ENCODE peak calls at places on chromosomes 13 and 19, in nine cellular contexts. One of them, this sample, is unnamed.

GRCh38 chr13:26759156-26759906 is 1.3 kb downstream of the GPR12 start:
- DNase-seq in cardiac fibroblast: no peak
- DNase-seq in uterus: no peak
- DNase-seq in AG09309: no peak
- DNase-seq in fibroblast of lung: no peak
- DNase-seq in foreskin fibroblast: no peak
- DNase-seq in kidney: no peak
- DNase-seq in stomach: no peak
- DNase-seq in heart left ventricle: no peak
- DNase-seq in this sample: no peak

GRCh38 chr19:40809358-40810086 is 10.5 kb downstream of the EGLN2 start:
- DNase-seq in fibroblast of lung: no peak
- DNase-seq in kidney: peak
- DNase-seq in uterus: peak
- DNase-seq in AG09309: no peak
- DNase-seq in foreskin fibroblast: no peak
- DNase-seq in heart left ventricle: no peak
- DNase-seq in cardiac fibroblast: no peak
- DNase-seq in stomach: no peak
- DNase-seq in this sample: no peak

GRCh38 chr19:5480427-5480836 is 25.2 kb downstream of the ZNRF4 start:
- DNase-seq in fibroblast of lung: peak
- DNase-seq in foreskin fibroblast: no peak
- DNase-seq in cardiac fibroblast: peak
- DNase-seq in stomach: peak
- DNase-seq in kidney: no peak
- DNase-seq in uterus: no peak
- DNase-seq in AG09309: no peak
- DNase-seq in heart left ventricle: no peak
- DNase-seq in this sample: peak

GRCh38 chr19:48969276-48970138 is 4.4 kb downstream of the FTL start:
- DNase-seq in fibroblast of lung: no peak
- DNase-seq in foreskin fibroblast: no peak
- DNase-seq in stomach: no peak
- DNase-seq in heart left ventricle: no peak
- DNase-seq in AG09309: no peak
- DNase-seq in cardiac fibroblast: no peak
- DNase-seq in kidney: peak
- DNase-seq in uterus: no peak
- DNase-seq in this sample: no peak

GRCh38 chr13:32272021-32272695 is 43.0 kb downstream of the ZAR1L start:
- DNase-seq in cardiac fibroblast: peak
- DNase-seq in stomach: no peak
- DNase-seq in AG09309: no peak
- DNase-seq in foreskin fibroblast: no peak
- DNase-seq in kidney: no peak
- DNase-seq in heart left ventricle: no peak
- DNase-seq in uterus: no peak
- DNase-seq in fibroblast of lung: no peak
- DNase-seq in this sample: no peak

GRCh38 chr13:112985803-112986408 is 16.9 kb downstream of the MCF2L start:
- DNase-seq in kidney: no peak
- DNase-seq in stomach: no peak
- DNase-seq in uterus: no peak
- DNase-seq in AG09309: no peak
- DNase-seq in cardiac fibroblast: no peak
- DNase-seq in heart left ventricle: no peak
- DNase-seq in fibroblast of lung: no peak
- DNase-seq in foreskin fibroblast: no peak
- DNase-seq in this sample: no peak

GRCh38 chr13:49935171-49936084 is 712 bp downstream of the SPRYD7 start:
- DNase-seq in cardiac fibroblast: peak
- DNase-seq in fibroblast of lung: peak
- DNase-seq in heart left ventricle: peak
- DNase-seq in foreskin fibroblast: peak
- DNase-seq in uterus: no peak
- DNase-seq in kidney: no peak
- DNase-seq in stomach: peak
- DNase-seq in AG09309: no peak
- DNase-seq in this sample: peak

GRCh38 chr13:101473458-101473857 is 21.0 kb downstream of the ITGBL1 start:
- DNase-seq in heart left ventricle: no peak
- DNase-seq in uterus: no peak
- DNase-seq in AG09309: no peak
- DNase-seq in cardiac fibroblast: peak
- DNase-seq in fibroblast of lung: peak
- DNase-seq in foreskin fibroblast: peak
- DNase-seq in kidney: no peak
- DNase-seq in stomach: no peak
- DNase-seq in this sample: no peak

GRCh38 chr19:34274827-34275625 is 20.7 kb downstream of the GARRE1 start:
- DNase-seq in fibroblast of lung: peak
- DNase-seq in foreskin fibroblast: peak
- DNase-seq in AG09309: peak
- DNase-seq in kidney: no peak
- DNase-seq in cardiac fibroblast: peak
- DNase-seq in heart left ventricle: no peak
- DNase-seq in stomach: no peak
- DNase-seq in uterus: no peak
- DNase-seq in this sample: no peak

GRCh38 chr19:35231956-35232746 is 3.6 kb upstream of the FAM187B start:
- DNase-seq in fibroblast of lung: no peak
- DNase-seq in cardiac fibroblast: no peak
- DNase-seq in foreskin fibroblast: no peak
- DNase-seq in heart left ventricle: no peak
- DNase-seq in AG09309: no peak
- DNase-seq in uterus: no peak
- DNase-seq in kidney: peak
- DNase-seq in stomach: no peak
- DNase-seq in this sample: no peak

GRCh38 chr19:52231154-52231565 is 38.2 kb upstream of the ZNF766 start:
- DNase-seq in kidney: no peak
- DNase-seq in fibroblast of lung: no peak
- DNase-seq in uterus: no peak
- DNase-seq in stomach: no peak
- DNase-seq in AG09309: no peak
- DNase-seq in heart left ventricle: no peak
- DNase-seq in foreskin fibroblast: no peak
- DNase-seq in cardiac fibroblast: peak
- DNase-seq in this sample: no peak

GRCh38 chr13:33275916-33276315 is 9.6 kb downstream of the STARD13 start:
- DNase-seq in kidney: no peak
- DNase-seq in cardiac fibroblast: no peak
- DNase-seq in heart left ventricle: no peak
- DNase-seq in AG09309: no peak
- DNase-seq in stomach: no peak
- DNase-seq in fibroblast of lung: no peak
- DNase-seq in foreskin fibroblast: no peak
- DNase-seq in uterus: no peak
- DNase-seq in this sample: no peak

GRCh38 chr13:98171806-98172569 is 5.1 kb downstream of the RNF113B start:
- DNase-seq in cardiac fibroblast: peak
- DNase-seq in kidney: peak
- DNase-seq in stomach: peak
- DNase-seq in foreskin fibroblast: no peak
- DNase-seq in uterus: no peak
- DNase-seq in fibroblast of lung: peak
- DNase-seq in heart left ventricle: peak
- DNase-seq in AG09309: no peak
- DNase-seq in this sample: no peak

GRCh38 chr13:39952244-39953233 is 297.1 kb downstream of the COG6 start:
- DNase-seq in uterus: peak
- DNase-seq in stomach: no peak
- DNase-seq in kidney: no peak
- DNase-seq in fibroblast of lung: peak
- DNase-seq in heart left ventricle: no peak
- DNase-seq in foreskin fibroblast: no peak
- DNase-seq in cardiac fibroblast: peak
- DNase-seq in AG09309: no peak
- DNase-seq in this sample: no peak

GRCh38 chr13:37163626-37164365 is 58.3 kb upstream of the CSNK1A1L start:
- DNase-seq in fibroblast of lung: peak
- DNase-seq in kidney: no peak
- DNase-seq in AG09309: no peak
- DNase-seq in heart left ventricle: no peak
- DNase-seq in cardiac fibroblast: no peak
- DNase-seq in foreskin fibroblast: no peak
- DNase-seq in uterus: no peak
- DNase-seq in stomach: no peak
- DNase-seq in this sample: no peak

GRCh38 chr19:40599331-40600085 is 1.7 kb upstream of the LTBP4 start:
- DNase-seq in foreskin fibroblast: no peak
- DNase-seq in AG09309: no peak
- DNase-seq in heart left ventricle: no peak
- DNase-seq in stomach: no peak
- DNase-seq in fibroblast of lung: peak
- DNase-seq in uterus: peak
- DNase-seq in kidney: peak
- DNase-seq in cardiac fibroblast: no peak
- DNase-seq in this sample: no peak

GRCh38 chr13:59906413-59907027 is 257.2 kb downstream of the DIAPH3 start:
- DNase-seq in foreskin fibroblast: peak
- DNase-seq in fibroblast of lung: peak
- DNase-seq in stomach: no peak
- DNase-seq in kidney: no peak
- DNase-seq in uterus: no peak
- DNase-seq in cardiac fibroblast: peak
- DNase-seq in AG09309: peak
- DNase-seq in heart left ventricle: no peak
- DNase-seq in this sample: peak

GRCh38 chr13:77928909-77929308 is 10.3 kb upstream of the EDNRB start:
- DNase-seq in fibroblast of lung: no peak
- DNase-seq in heart left ventricle: no peak
- DNase-seq in uterus: no peak
- DNase-seq in kidney: no peak
- DNase-seq in foreskin fibroblast: no peak
- DNase-seq in cardiac fibroblast: peak
- DNase-seq in AG09309: no peak
- DNase-seq in stomach: no peak
- DNase-seq in this sample: peak

GRCh38 chr19:45401815-45402468 is 2.9 kb downstream of the PPP1R13L start:
- DNase-seq in stomach: no peak
- DNase-seq in cardiac fibroblast: no peak
- DNase-seq in foreskin fibroblast: no peak
- DNase-seq in uterus: no peak
- DNase-seq in kidney: no peak
- DNase-seq in AG09309: no peak
- DNase-seq in fibroblast of lung: no peak
- DNase-seq in heart left ventricle: no peak
- DNase-seq in this sample: no peak

GRCh38 chr19:982567-983170 is 1.5 kb upstream of the WDR18 start:
- DNase-seq in AG09309: no peak
- DNase-seq in heart left ventricle: peak
- DNase-seq in stomach: peak
- DNase-seq in cardiac fibroblast: peak
- DNase-seq in fibroblast of lung: peak
- DNase-seq in foreskin fibroblast: peak
- DNase-seq in kidney: peak
- DNase-seq in uterus: peak
- DNase-seq in this sample: peak

DNA sequence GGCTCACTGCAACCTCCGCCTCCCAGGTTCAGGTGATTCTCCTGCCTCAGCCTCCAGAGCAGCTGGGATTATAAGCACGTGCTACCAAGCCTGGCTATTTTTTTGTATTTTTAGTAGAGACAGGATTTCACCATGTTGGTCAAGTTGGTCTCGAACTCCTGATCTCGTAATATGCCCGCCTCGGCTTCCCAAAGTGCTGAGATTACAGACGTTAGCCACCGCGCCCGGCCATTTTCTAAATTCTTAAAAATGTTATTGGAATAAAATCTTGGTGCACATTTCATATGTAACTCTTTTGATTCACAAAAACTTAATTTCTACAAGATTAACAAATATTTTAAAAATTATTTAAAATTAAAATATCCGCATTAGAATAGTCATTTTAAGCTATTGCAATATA is 1480.3 kb upstream of the SPRY2 start:
- DNase-seq in kidney: no peak
- DNase-seq in uterus: no peak
- DNase-seq in fibroblast of lung: no peak
- DNase-seq in foreskin fibroblast: no peak
- DNase-seq in stomach: no peak
- DNase-seq in cardiac fibroblast: no peak
- DNase-seq in heart left ventricle: no peak
- DNase-seq in AG09309: no peak
- DNase-seq in this sample: no peak
- TF ChIP-seq CTCF in kidney: no peak
- TF ChIP-seq CTCF in uterus: no peak
- TF ChIP-seq CTCF in fibroblast of lung: no peak
- TF ChIP-seq CTCF in foreskin fibroblast: no peak
- TF ChIP-seq CTCF in stomach: no peak
- TF ChIP-seq CTCF in cardiac fibroblast: no peak
- TF ChIP-seq CTCF in heart left ventricle: no peak
- TF ChIP-seq CTCF in AG09309: no peak
- TF ChIP-seq CTCF in this sample: no peak

GRCh38 chr13:84844473-84844872 is 954.7 kb downstream of the SLITRK6 start:
- DNase-seq in cardiac fibroblast: no peak
- DNase-seq in foreskin fibroblast: no peak
- DNase-seq in AG09309: no peak
- DNase-seq in heart left ventricle: no peak
- DNase-seq in fibroblast of lung: peak
- DNase-seq in uterus: no peak
- DNase-seq in stomach: no peak
- DNase-seq in kidney: no peak
- DNase-seq in this sample: no peak
- TF ChIP-seq CTCF in cardiac fibroblast: no peak
- TF ChIP-seq CTCF in foreskin fibroblast: peak
- TF ChIP-seq CTCF in AG09309: peak
- TF ChIP-seq CTCF in heart left ventricle: no peak
- TF ChIP-seq CTCF in fibroblast of lung: peak
- TF ChIP-seq CTCF in uterus: no peak
- TF ChIP-seq CTCF in stomach: no peak
- TF ChIP-seq CTCF in kidney: no peak
- TF ChIP-seq CTCF in this sample: no peak

DNA sequence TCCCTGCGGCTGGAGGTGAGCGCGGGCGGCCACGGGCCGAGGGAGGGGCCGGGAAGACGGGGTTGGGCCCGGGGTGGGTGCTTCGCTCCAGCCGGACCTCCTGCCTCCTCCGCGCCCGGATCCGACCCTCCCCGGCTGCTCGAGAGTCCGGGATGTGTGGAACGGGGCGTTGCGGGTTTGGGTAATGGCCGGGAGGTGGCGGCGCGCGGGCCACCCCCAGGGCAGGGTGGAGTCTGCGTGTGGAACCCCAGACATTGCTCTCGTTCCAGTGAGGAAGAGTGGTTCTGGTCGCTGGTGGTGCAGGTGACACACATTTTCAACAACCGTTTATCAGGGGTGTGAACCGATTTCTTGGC is 38.8 kb downstream of the ARHGEF7 start:
- DNase-seq in uterus: no peak
- DNase-seq in fibroblast of lung: no peak
- DNase-seq in AG09309: no peak
- DNase-seq in foreskin fibroblast: peak
- DNase-seq in kidney: no peak
- DNase-seq in cardiac fibroblast: peak
- DNase-seq in stomach: no peak
- DNase-seq in heart left ventricle: no peak
- DNase-seq in this sample: peak
- TF ChIP-seq CTCF in uterus: no peak
- TF ChIP-seq CTCF in fibroblast of lung: no peak
- TF ChIP-seq CTCF in AG09309: no peak
- TF ChIP-seq CTCF in foreskin fibroblast: peak
- TF ChIP-seq CTCF in kidney: no peak
- TF ChIP-seq CTCF in cardiac fibroblast: peak
- TF ChIP-seq CTCF in stomach: no peak
- TF ChIP-seq CTCF in heart left ventricle: no peak
- TF ChIP-seq CTCF in this sample: no peak

GRCh38 chr19:50870417-50871089 is 2.7 kb upstream of the KLK2 start:
- DNase-seq in uterus: no peak
- DNase-seq in kidney: no peak
- DNase-seq in stomach: no peak
- DNase-seq in foreskin fibroblast: no peak
- DNase-seq in cardiac fibroblast: peak
- DNase-seq in AG09309: no peak
- DNase-seq in heart left ventricle: no peak
- DNase-seq in fibroblast of lung: no peak
- DNase-seq in this sample: no peak
- TF ChIP-seq CTCF in uterus: no peak
- TF ChIP-seq CTCF in kidney: no peak
- TF ChIP-seq CTCF in stomach: no peak
- TF ChIP-seq CTCF in foreskin fibroblast: no peak
- TF ChIP-seq CTCF in cardiac fibroblast: peak
- TF ChIP-seq CTCF in AG09309: no peak
- TF ChIP-seq CTCF in heart left ventricle: no peak
- TF ChIP-seq CTCF in fibroblast of lung: no peak
- TF ChIP-seq CTCF in this sample: no peak